ENCODE peak calls at places on chromosomes 1 and 21, in seven cellular contexts. One of them, this sample, is unnamed.

GRCh38 chr1:52920791-52921291 is 699 bp downstream of the ECHDC2 start:
- DNase-seq in PC-9: no peak
- DNase-seq in A673: no peak
- DNase-seq in fibroblast of lung: no peak
- DNase-seq in astrocyte: no peak
- DNase-seq in prostate gland: peak
- DNase-seq in heart right ventricle: no peak
- DNase-seq in this sample: no peak

GRCh38 chr1:178973671-178974091 is 52.0 kb upstream of the FAM20B start:
- DNase-seq in fibroblast of lung: no peak
- DNase-seq in astrocyte: peak
- DNase-seq in prostate gland: no peak
- DNase-seq in A673: no peak
- DNase-seq in heart right ventricle: peak
- DNase-seq in PC-9: no peak
- DNase-seq in this sample: no peak

GRCh38 chr1:21865609-21865942 is 53.5 kb downstream of the LDLRAD2 start:
- DNase-seq in heart right ventricle: no peak
- DNase-seq in PC-9: no peak
- DNase-seq in fibroblast of lung: no peak
- DNase-seq in A673: no peak
- DNase-seq in prostate gland: no peak
- DNase-seq in astrocyte: no peak
- DNase-seq in this sample: no peak

GRCh38 chr1:54014009-54014629 is 3.9 kb downstream of the LDLRAD1 start:
- DNase-seq in astrocyte: no peak
- DNase-seq in heart right ventricle: no peak
- DNase-seq in prostate gland: no peak
- DNase-seq in A673: no peak
- DNase-seq in fibroblast of lung: no peak
- DNase-seq in PC-9: no peak
- DNase-seq in this sample: no peak

GRCh38 chr1:36257375-36257767 is 33.1 kb downstream of the THRAP3 start:
- DNase-seq in prostate gland: no peak
- DNase-seq in A673: no peak
- DNase-seq in heart right ventricle: no peak
- DNase-seq in fibroblast of lung: no peak
- DNase-seq in PC-9: peak
- DNase-seq in astrocyte: no peak
- DNase-seq in this sample: no peak

GRCh38 chr1:230125633-230126528 is 58.8 kb downstream of the GALNT2 start:
- DNase-seq in PC-9: no peak
- DNase-seq in astrocyte: peak
- DNase-seq in prostate gland: no peak
- DNase-seq in A673: no peak
- DNase-seq in fibroblast of lung: no peak
- DNase-seq in heart right ventricle: no peak
- DNase-seq in this sample: no peak

GRCh38 chr21:25809013-25809412 is 74.2 kb downstream of the GABPA start:
- DNase-seq in fibroblast of lung: peak
- DNase-seq in PC-9: no peak
- DNase-seq in A673: no peak
- DNase-seq in heart right ventricle: no peak
- DNase-seq in astrocyte: no peak
- DNase-seq in prostate gland: no peak
- DNase-seq in this sample: no peak

GRCh38 chr1:208047476-208047934 is 136.6 kb upstream of the CD34 start:
- DNase-seq in fibroblast of lung: peak
- DNase-seq in prostate gland: peak
- DNase-seq in astrocyte: peak
- DNase-seq in PC-9: no peak
- DNase-seq in A673: no peak
- DNase-seq in heart right ventricle: peak
- DNase-seq in this sample: no peak

GRCh38 chr1:113763651-113764050 is 4.4 kb upstream of the PHTF1 start:
- DNase-seq in fibroblast of lung: no peak
- DNase-seq in astrocyte: no peak
- DNase-seq in prostate gland: no peak
- DNase-seq in A673: no peak
- DNase-seq in heart right ventricle: no peak
- DNase-seq in PC-9: no peak
- DNase-seq in this sample: no peak

GRCh38 chr21:35649186-35649585 is 411.1 kb downstream of the SETD4 start:
- DNase-seq in fibroblast of lung: peak
- DNase-seq in A673: no peak
- DNase-seq in PC-9: no peak
- DNase-seq in heart right ventricle: no peak
- DNase-seq in astrocyte: peak
- DNase-seq in prostate gland: no peak
- DNase-seq in this sample: no peak

GRCh38 chr1:5911157-5911556 is 81.1 kb downstream of the NPHP4 start:
- DNase-seq in A673: peak
- DNase-seq in astrocyte: no peak
- DNase-seq in heart right ventricle: no peak
- DNase-seq in PC-9: no peak
- DNase-seq in prostate gland: no peak
- DNase-seq in fibroblast of lung: no peak
- DNase-seq in this sample: no peak

GRCh38 chr1:22585471-22585870 is 22.2 kb downstream of the EPHA8 start:
- DNase-seq in heart right ventricle: no peak
- DNase-seq in prostate gland: no peak
- DNase-seq in astrocyte: no peak
- DNase-seq in fibroblast of lung: no peak
- DNase-seq in A673: no peak
- DNase-seq in PC-9: no peak
- DNase-seq in this sample: no peak

GRCh38 chr1:206461602-206462455 is 8.4 kb upstream of the IKBKE start:
- DNase-seq in astrocyte: no peak
- DNase-seq in fibroblast of lung: peak
- DNase-seq in prostate gland: peak
- DNase-seq in A673: peak
- DNase-seq in heart right ventricle: peak
- DNase-seq in PC-9: peak
- DNase-seq in this sample: peak

GRCh38 chr1:61654067-61654466 is 70.9 kb downstream of the TM2D1 start:
- DNase-seq in heart right ventricle: no peak
- DNase-seq in A673: no peak
- DNase-seq in astrocyte: no peak
- DNase-seq in PC-9: no peak
- DNase-seq in prostate gland: no peak
- DNase-seq in fibroblast of lung: no peak
- DNase-seq in this sample: no peak

GRCh38 chr1:15129944-15130343 is 23.6 kb upstream of the TMEM51 start:
- DNase-seq in fibroblast of lung: no peak
- DNase-seq in prostate gland: no peak
- DNase-seq in A673: no peak
- DNase-seq in heart right ventricle: no peak
- DNase-seq in astrocyte: no peak
- DNase-seq in PC-9: no peak
- DNase-seq in this sample: no peak

GRCh38 chr21:43274022-43274945 is 105.5 kb downstream of the CRYAA start:
- DNase-seq in prostate gland: no peak
- DNase-seq in astrocyte: no peak
- DNase-seq in fibroblast of lung: no peak
- DNase-seq in heart right ventricle: no peak
- DNase-seq in PC-9: no peak
- DNase-seq in A673: no peak
- DNase-seq in this sample: no peak

GRCh38 chr1:145926706-145927072 is 595 bp downstream of the RBM8A start:
- DNase-seq in fibroblast of lung: no peak
- DNase-seq in PC-9: no peak
- DNase-seq in astrocyte: peak
- DNase-seq in heart right ventricle: no peak
- DNase-seq in prostate gland: no peak
- DNase-seq in A673: no peak
- DNase-seq in this sample: no peak

GRCh38 chr1:182392045-182393028 is 747 bp upstream of the GLUL start:
- DNase-seq in heart right ventricle: peak
- DNase-seq in astrocyte: peak
- DNase-seq in A673: peak
- DNase-seq in fibroblast of lung: peak
- DNase-seq in PC-9: no peak
- DNase-seq in prostate gland: peak
- DNase-seq in this sample: no peak

GRCh38 chr1:107858323-107858722 is 106.7 kb downstream of the VAV3 start:
- DNase-seq in A673: no peak
- DNase-seq in astrocyte: no peak
- DNase-seq in PC-9: no peak
- DNase-seq in prostate gland: no peak
- DNase-seq in heart right ventricle: no peak
- DNase-seq in fibroblast of lung: no peak
- DNase-seq in this sample: no peak

GRCh38 chr1:43549921-43550597 is 19.4 kb downstream of the PTPRF start:
- DNase-seq in PC-9: peak
- DNase-seq in heart right ventricle: no peak
- DNase-seq in prostate gland: peak
- DNase-seq in A673: no peak
- DNase-seq in astrocyte: no peak
- DNase-seq in fibroblast of lung: no peak
- DNase-seq in this sample: no peak

GRCh38 chr1:170309389-170310013 is 163.7 kb downstream of the NTMT2 start:
- DNase-seq in astrocyte: peak
- DNase-seq in PC-9: no peak
- DNase-seq in prostate gland: no peak
- DNase-seq in heart right ventricle: peak
- DNase-seq in fibroblast of lung: peak
- DNase-seq in A673: peak
- DNase-seq in this sample: peak

GRCh38 chr1:10401281-10401680 is 2.4 kb downstream of the PGD start:
- DNase-seq in fibroblast of lung: peak
- DNase-seq in A673: no peak
- DNase-seq in astrocyte: no peak
- DNase-seq in prostate gland: no peak
- DNase-seq in PC-9: no peak
- DNase-seq in heart right ventricle: no peak
- DNase-seq in this sample: peak

GRCh38 chr1:10399487-10399917 is 638 bp downstream of the PGD start:
- DNase-seq in A673: no peak
- DNase-seq in PC-9: no peak
- DNase-seq in fibroblast of lung: peak
- DNase-seq in astrocyte: peak
- DNase-seq in prostate gland: peak
- DNase-seq in heart right ventricle: peak
- DNase-seq in this sample: no peak

GRCh38 chr1:10398734-10399486 is at the start of gene PGD:
- DNase-seq in prostate gland: peak
- DNase-seq in PC-9: peak
- DNase-seq in heart right ventricle: peak
- DNase-seq in astrocyte: peak
- DNase-seq in A673: peak
- DNase-seq in fibroblast of lung: peak
- DNase-seq in this sample: peak

GRCh38 chr1:10398278-10398733 is 558 bp upstream of the PGD start:
- DNase-seq in A673: no peak
- DNase-seq in prostate gland: no peak
- DNase-seq in astrocyte: no peak
- DNase-seq in fibroblast of lung: no peak
- DNase-seq in PC-9: no peak
- DNase-seq in heart right ventricle: no peak
- DNase-seq in this sample: no peak

GRCh38 chr1:10400013-10400412 is 1.1 kb downstream of the PGD start:
- DNase-seq in prostate gland: no peak
- DNase-seq in PC-9: no peak
- DNase-seq in astrocyte: no peak
- DNase-seq in fibroblast of lung: no peak
- DNase-seq in A673: no peak
- DNase-seq in heart right ventricle: no peak
- DNase-seq in this sample: no peak
- H3K27ac ChIP-seq in prostate gland: no peak
- H3K27ac ChIP-seq in PC-9: peak
- H3K27ac ChIP-seq in astrocyte: peak
- H3K27ac ChIP-seq in fibroblast of lung: peak
- H3K27ac ChIP-seq in A673: peak
- H3K27ac ChIP-seq in heart right ventricle: no peak
- H3K27ac ChIP-seq in this sample: peak

GRCh38 chr1:160162936-160163335 is 11.5 kb downstream of the ATP1A4 start:
- DNase-seq in prostate gland: no peak
- DNase-seq in A673: no peak
- DNase-seq in fibroblast of lung: no peak
- DNase-seq in heart right ventricle: no peak
- DNase-seq in PC-9: no peak
- DNase-seq in astrocyte: no peak
- DNase-seq in this sample: no peak

GRCh38 chr1:160166459-160166858 is 15.1 kb downstream of the ATP1A4 start:
- DNase-seq in heart right ventricle: no peak
- DNase-seq in A673: no peak
- DNase-seq in PC-9: no peak
- DNase-seq in astrocyte: no peak
- DNase-seq in fibroblast of lung: no peak
- DNase-seq in prostate gland: no peak
- DNase-seq in this sample: no peak

GRCh38 chr1:160164121-160164520 is 12.7 kb downstream of the ATP1A4 start:
- DNase-seq in astrocyte: no peak
- DNase-seq in A673: no peak
- DNase-seq in fibroblast of lung: no peak
- DNase-seq in prostate gland: no peak
- DNase-seq in PC-9: no peak
- DNase-seq in heart right ventricle: no peak
- DNase-seq in this sample: no peak

GRCh38 chr1:160161965-160162705 is 10.7 kb downstream of the ATP1A4 start:
- DNase-seq in fibroblast of lung: peak
- DNase-seq in A673: no peak
- DNase-seq in astrocyte: no peak
- DNase-seq in PC-9: no peak
- DNase-seq in heart right ventricle: peak
- DNase-seq in prostate gland: no peak
- DNase-seq in this sample: no peak

DNA sequence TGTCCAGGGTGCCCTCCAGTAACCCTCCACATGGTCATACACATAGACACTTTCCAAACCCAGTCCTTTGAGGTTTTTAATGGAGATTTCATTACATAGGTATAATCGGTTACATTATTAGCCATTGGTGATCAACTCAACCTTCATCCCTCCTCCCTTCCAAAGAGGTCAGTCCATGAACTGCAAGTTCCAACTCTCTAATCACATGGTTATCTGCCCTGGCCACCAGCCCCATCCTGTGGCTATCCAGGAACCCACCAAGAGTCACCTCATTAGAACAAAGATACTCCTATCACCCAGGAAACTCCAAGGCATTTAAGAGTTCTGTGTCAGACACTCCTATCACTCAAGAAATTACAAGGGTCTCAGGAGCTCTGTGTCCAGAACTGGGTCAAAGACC is 12.2 kb downstream of the ATP1A4 start:
- DNase-seq in astrocyte: no peak
- DNase-seq in fibroblast of lung: no peak
- DNase-seq in PC-9: no peak
- DNase-seq in heart right ventricle: no peak
- DNase-seq in prostate gland: no peak
- DNase-seq in A673: no peak
- DNase-seq in this sample: no peak
- TF ChIP-seq CTCF in astrocyte: no peak
- TF ChIP-seq CTCF in fibroblast of lung: no peak
- TF ChIP-seq CTCF in PC-9: peak
- TF ChIP-seq CTCF in heart right ventricle: no peak
- TF ChIP-seq CTCF in prostate gland: no peak
- TF ChIP-seq CTCF in A673: no peak
- TF ChIP-seq CTCF in this sample: peak

GRCh38 chr1:93171549-93172050 is 8.6 kb downstream of the TMED5 start:
- DNase-seq in PC-9: no peak
- DNase-seq in A673: no peak
- DNase-seq in prostate gland: no peak
- DNase-seq in heart right ventricle: no peak
- DNase-seq in astrocyte: peak
- DNase-seq in fibroblast of lung: peak
- DNase-seq in this sample: no peak
- H3K4me3 ChIP-seq in PC-9: no peak
- H3K4me3 ChIP-seq in A673: no peak
- H3K4me3 ChIP-seq in prostate gland: no peak
- H3K4me3 ChIP-seq in heart right ventricle: no peak
- H3K4me3 ChIP-seq in astrocyte: no peak
- H3K4me3 ChIP-seq in fibroblast of lung: no peak
- H3K4me3 ChIP-seq in this sample: no peak

GRCh38 chr1:223770621-223771315 is 58.4 kb downstream of the CAPN2 start:
- DNase-seq in astrocyte: no peak
- DNase-seq in A673: no peak
- DNase-seq in prostate gland: no peak
- DNase-seq in fibroblast of lung: no peak
- DNase-seq in heart right ventricle: no peak
- DNase-seq in PC-9: no peak
- DNase-seq in this sample: no peak
- H3K27ac ChIP-seq in astrocyte: peak
- H3K27ac ChIP-seq in A673: no peak
- H3K27ac ChIP-seq in prostate gland: no peak
- H3K27ac ChIP-seq in fibroblast of lung: peak
- H3K27ac ChIP-seq in heart right ventricle: peak
- H3K27ac ChIP-seq in PC-9: peak
- H3K27ac ChIP-seq in this sample: peak

This sample was measured in AG04450.